ENCODE peak calls at places on chromosome 13, in six cellular contexts. One of them, this sample, is unnamed.
A peak's percentile ranks its signal among the peaks of the same experiment; 100 is the strongest.

GRCh38 chr13:97810152-97810551 is 143.3 kb upstream of the IPO5 start:
- DNase-seq in M059J: peak; percentile 10
- DNase-seq in HTR-8/SVneo: no peak
- DNase-seq in tibial artery: no peak
- DNase-seq in glutamatergic neuron: no peak
- DNase-seq in endodermal cell: no peak
- DNase-seq in this sample: no peak

GRCh38 chr13:100209857-100210580 is 121.1 kb downstream of the PCCA start:
- DNase-seq in M059J: peak; percentile 68
- DNase-seq in HTR-8/SVneo: no peak
- DNase-seq in tibial artery: no peak
- DNase-seq in glutamatergic neuron: no peak
- DNase-seq in endodermal cell: no peak
- DNase-seq in this sample: no peak

GRCh38 chr13:112984954-112985802 is 16.2 kb downstream of the MCF2L start:
- DNase-seq in M059J: no peak
- DNase-seq in HTR-8/SVneo: no peak
- DNase-seq in tibial artery: no peak
- DNase-seq in glutamatergic neuron: no peak
- DNase-seq in endodermal cell: no peak
- DNase-seq in this sample: no peak

GRCh38 chr13:67230774-67231480 is 791 bp upstream of the PCDH9 start:
- DNase-seq in M059J: peak; percentile 36
- DNase-seq in HTR-8/SVneo: peak; percentile 22
- DNase-seq in tibial artery: peak; percentile 38
- DNase-seq in glutamatergic neuron: peak; percentile 72
- DNase-seq in endodermal cell: peak; percentile 84
- DNase-seq in this sample: peak; percentile 51

GRCh38 chr13:50403311-50403710 is 388.1 kb downstream of the KCNRG start:
- DNase-seq in M059J: peak; percentile 40
- DNase-seq in HTR-8/SVneo: no peak
- DNase-seq in tibial artery: no peak
- DNase-seq in glutamatergic neuron: no peak
- DNase-seq in endodermal cell: no peak
- DNase-seq in this sample: no peak

GRCh38 chr13:99947666-99948065 is 23.9 kb downstream of the ZIC5 start:
- DNase-seq in M059J: no peak
- DNase-seq in HTR-8/SVneo: no peak
- DNase-seq in tibial artery: no peak
- DNase-seq in glutamatergic neuron: no peak
- DNase-seq in endodermal cell: no peak
- DNase-seq in this sample: no peak

GRCh38 chr13:65889368-65889767 is 1340.8 kb downstream of the PCDH9 start:
- DNase-seq in M059J: no peak
- DNase-seq in HTR-8/SVneo: no peak
- DNase-seq in tibial artery: no peak
- DNase-seq in glutamatergic neuron: no peak
- DNase-seq in endodermal cell: no peak
- DNase-seq in this sample: no peak

GRCh38 chr13:90710355-90710754 is 637.1 kb upstream of the MIR17HG start:
- DNase-seq in M059J: no peak
- DNase-seq in HTR-8/SVneo: no peak
- DNase-seq in tibial artery: no peak
- DNase-seq in glutamatergic neuron: no peak
- DNase-seq in endodermal cell: no peak
- DNase-seq in this sample: no peak

GRCh38 chr13:70568571-70568970 is 460.3 kb upstream of the KLHL1 start:
- DNase-seq in M059J: peak; percentile 7
- DNase-seq in HTR-8/SVneo: peak; percentile 4
- DNase-seq in tibial artery: no peak
- DNase-seq in glutamatergic neuron: no peak
- DNase-seq in endodermal cell: no peak
- DNase-seq in this sample: no peak

GRCh38 chr13:27644302-27644701 is 22.6 kb downstream of the POLR1D start:
- DNase-seq in M059J: peak; percentile 48
- DNase-seq in HTR-8/SVneo: no peak
- DNase-seq in tibial artery: no peak
- DNase-seq in glutamatergic neuron: no peak
- DNase-seq in endodermal cell: no peak
- DNase-seq in this sample: no peak

GRCh38 chr13:28423010-28423409 is 71.9 kb downstream of the FLT1 start:
- DNase-seq in M059J: no peak
- DNase-seq in HTR-8/SVneo: no peak
- DNase-seq in tibial artery: peak; percentile 43
- DNase-seq in glutamatergic neuron: no peak
- DNase-seq in endodermal cell: no peak
- DNase-seq in this sample: peak; percentile 24

GRCh38 chr13:50222569-50223332 is 207.5 kb downstream of the KCNRG start:
- DNase-seq in M059J: peak; percentile 79
- DNase-seq in HTR-8/SVneo: no peak
- DNase-seq in tibial artery: peak; percentile 74
- DNase-seq in glutamatergic neuron: no peak
- DNase-seq in endodermal cell: no peak
- DNase-seq in this sample: peak; percentile 81

GRCh38 chr13:20703785-20704458 is 423 bp downstream of the IL17D start:
- DNase-seq in M059J: peak; percentile 65
- DNase-seq in HTR-8/SVneo: peak; percentile 70
- DNase-seq in tibial artery: peak; percentile 62
- DNase-seq in glutamatergic neuron: peak; percentile 85
- DNase-seq in endodermal cell: peak; percentile 92
- DNase-seq in this sample: peak; percentile 68

GRCh38 chr13:30859326-30859725 is 46.7 kb upstream of the MEDAG start:
- DNase-seq in M059J: no peak
- DNase-seq in HTR-8/SVneo: no peak
- DNase-seq in tibial artery: no peak
- DNase-seq in glutamatergic neuron: no peak
- DNase-seq in endodermal cell: no peak
- DNase-seq in this sample: no peak

GRCh38 chr13:92739306-92739818 is 487.2 kb upstream of the GPC6 start:
- DNase-seq in M059J: no peak
- DNase-seq in HTR-8/SVneo: no peak
- DNase-seq in tibial artery: no peak
- DNase-seq in glutamatergic neuron: no peak
- DNase-seq in endodermal cell: no peak
- DNase-seq in this sample: no peak

GRCh38 chr13:51501592-51502205 is 48.9 kb upstream of the INTS6 start:
- DNase-seq in M059J: peak; percentile 81
- DNase-seq in HTR-8/SVneo: no peak
- DNase-seq in tibial artery: no peak
- DNase-seq in glutamatergic neuron: no peak
- DNase-seq in endodermal cell: no peak
- DNase-seq in this sample: no peak

GRCh38 chr13:77325371-77325941 is 1.4 kb downstream of the MYCBP2 start:
- DNase-seq in M059J: peak; percentile 33
- DNase-seq in HTR-8/SVneo: no peak
- DNase-seq in tibial artery: no peak
- DNase-seq in glutamatergic neuron: no peak
- DNase-seq in endodermal cell: no peak
- DNase-seq in this sample: no peak

GRCh38 chr13:100561599-100562204 is 26.9 kb downstream of the GGACT start:
- DNase-seq in M059J: no peak
- DNase-seq in HTR-8/SVneo: no peak
- DNase-seq in tibial artery: no peak
- DNase-seq in glutamatergic neuron: no peak
- DNase-seq in endodermal cell: no peak
- DNase-seq in this sample: no peak

GRCh38 chr13:114339779-114340534 is 25.7 kb downstream of the CHAMP1 start:
- DNase-seq in M059J: peak; percentile 58
- DNase-seq in HTR-8/SVneo: no peak
- DNase-seq in tibial artery: no peak
- DNase-seq in glutamatergic neuron: no peak
- DNase-seq in endodermal cell: no peak
- DNase-seq in this sample: peak; percentile 18

GRCh38 chr13:109256866-109257760 is 529.3 kb downstream of the IRS2 start:
- DNase-seq in M059J: peak; percentile 95
- DNase-seq in HTR-8/SVneo: peak; percentile 45
- DNase-seq in tibial artery: no peak
- DNase-seq in glutamatergic neuron: no peak
- DNase-seq in endodermal cell: no peak
- DNase-seq in this sample: no peak

GRCh38 chr13:113405481-113406300 is 41.8 kb upstream of the GRTP1 start:
- DNase-seq in M059J: no peak
- DNase-seq in HTR-8/SVneo: no peak
- DNase-seq in tibial artery: no peak
- DNase-seq in glutamatergic neuron: no peak
- DNase-seq in endodermal cell: peak; percentile 50
- DNase-seq in this sample: no peak

GRCh38 chr13:110485604-110486003 is 75.9 kb downstream of the RAB20 start:
- DNase-seq in M059J: peak; percentile 29
- DNase-seq in HTR-8/SVneo: peak; percentile 67
- DNase-seq in tibial artery: no peak
- DNase-seq in glutamatergic neuron: no peak
- DNase-seq in endodermal cell: peak; percentile 97
- DNase-seq in this sample: no peak

GRCh38 chr13:33509642-33510229 is 224.2 kb upstream of the STARD13 start:
- DNase-seq in M059J: peak; percentile 83
- DNase-seq in HTR-8/SVneo: no peak
- DNase-seq in tibial artery: peak; percentile 56
- DNase-seq in glutamatergic neuron: no peak
- DNase-seq in endodermal cell: no peak
- DNase-seq in this sample: peak; percentile 29

GRCh38 chr13:71877280-71877653 is 10.3 kb upstream of the DACH1 start:
- DNase-seq in M059J: no peak
- DNase-seq in HTR-8/SVneo: no peak
- DNase-seq in tibial artery: no peak
- DNase-seq in glutamatergic neuron: no peak
- DNase-seq in endodermal cell: peak; percentile 78
- DNase-seq in this sample: no peak

GRCh38 chr13:49693191-49693733 is 2.0 kb upstream of the EBPL start:
- DNase-seq in M059J: no peak
- DNase-seq in HTR-8/SVneo: no peak
- DNase-seq in tibial artery: no peak
- DNase-seq in glutamatergic neuron: no peak
- DNase-seq in endodermal cell: no peak
- DNase-seq in this sample: no peak

GRCh38 chr13:99792079-99792921 is 179.3 kb downstream of the ZIC5 start:
- DNase-seq in M059J: no peak
- DNase-seq in HTR-8/SVneo: no peak
- DNase-seq in tibial artery: no peak
- DNase-seq in glutamatergic neuron: peak; percentile 27
- DNase-seq in endodermal cell: peak; percentile 64
- DNase-seq in this sample: no peak

GRCh38 chr13:98476106-98476505 is 100.8 kb downstream of the STK24 start:
- DNase-seq in M059J: peak; percentile 15
- DNase-seq in HTR-8/SVneo: no peak
- DNase-seq in tibial artery: no peak
- DNase-seq in glutamatergic neuron: no peak
- DNase-seq in endodermal cell: peak; percentile 92
- DNase-seq in this sample: no peak

GRCh38 chr13:41244555-41244954 is 18.8 kb downstream of the MTRF1 start:
- DNase-seq in M059J: no peak
- DNase-seq in HTR-8/SVneo: no peak
- DNase-seq in tibial artery: no peak
- DNase-seq in glutamatergic neuron: no peak
- DNase-seq in endodermal cell: no peak
- DNase-seq in this sample: no peak

GRCh38 chr13:36758345-36758744 is 60.7 kb upstream of the RFXAP start:
- DNase-seq in M059J: no peak
- DNase-seq in HTR-8/SVneo: no peak
- DNase-seq in tibial artery: no peak
- DNase-seq in glutamatergic neuron: no peak
- DNase-seq in endodermal cell: no peak
- DNase-seq in this sample: no peak

GRCh38 chr13:82740442-82740841 is 1141.8 kb downstream of the SLITRK1 start:
- DNase-seq in M059J: no peak
- DNase-seq in HTR-8/SVneo: no peak
- DNase-seq in tibial artery: no peak
- DNase-seq in glutamatergic neuron: no peak
- DNase-seq in endodermal cell: no peak
- DNase-seq in this sample: no peak

GRCh38 chr13:77876176-77876575 is 42.5 kb downstream of the EDNRB start:
- DNase-seq in M059J: no peak
- DNase-seq in HTR-8/SVneo: no peak
- DNase-seq in tibial artery: no peak
- DNase-seq in glutamatergic neuron: no peak
- DNase-seq in endodermal cell: no peak
- DNase-seq in this sample: no peak